ENCODE peak calls at places on chromosomes 3 and 15, in nine cellular contexts. M is lung, H is A673, C is adrenal gland, T is iPS DF 6.9, K is A549, E is GM23338, W is cardiac muscle cell, R is heart right ventricle. Q is an unnamed sample.

GRCh38 chr15:77819841-77820728 is 187.4 kb upstream of the LINGO1 start:
- DNase-seq in M (no peak), T (no peak), E (peak), K (peak), H (peak), W (peak), R (no peak), C (no peak), Q (no peak)

GRCh38 chr3:24401811-24402185 is 92.9 kb downstream of the THRB start:
- DNase-seq in C (no peak), R (no peak), M (no peak), W (no peak), K (no peak), T (no peak), H (no peak), E (no peak), Q (no peak)

GRCh38 chr15:77312523-77312922 is 107.4 kb downstream of the PEAK1 start:
- DNase-seq in C (no peak), H (no peak), R (no peak), E (no peak), T (no peak), M (no peak), W (no peak), K (peak), Q (no peak)

GRCh38 chr3:5187920-5188418 is 462 bp downstream of the EDEM1 start:
- DNase-seq in R (peak), T (no peak), H (peak), E (peak), M (no peak), W (peak), C (peak), K (peak), Q (peak)

GRCh38 chr3:62323241-62323640 is 50.1 kb downstream of the FEZF2 start:
- DNase-seq in M (no peak), T (no peak), H (no peak), C (no peak), W (no peak), R (no peak), E (no peak), K (no peak), Q (no peak)

GRCh38 chr3:150765949-150766720 is 3.2 kb upstream of the SIAH2 start:
- DNase-seq in C (no peak), T (no peak), H (no peak), M (no peak), R (no peak), W (peak), K (no peak), E (peak), Q (no peak)

GRCh38 chr3:136946978-136947377 is 10.8 kb upstream of the IL20RB start:
- DNase-seq in K (no peak), E (no peak), W (no peak), H (no peak), T (no peak), M (no peak), R (no peak), C (no peak), Q (no peak)

GRCh38 chr3:20080956-20081554 is 40.8 kb downstream of the KAT2B start:
- DNase-seq in H (no peak), W (no peak), R (peak), E (no peak), T (no peak), M (peak), K (peak), C (peak), Q (no peak)

GRCh38 chr15:40233727-40234577 is 4.9 kb upstream of the PAK6 start:
- DNase-seq in K (no peak), T (no peak), W (no peak), C (no peak), M (no peak), R (no peak), E (no peak), H (no peak), Q (no peak)

GRCh38 chr15:75123395-75123794 is 78.3 kb upstream of the C15orf39 start:
- DNase-seq in K (peak), H (no peak), T (no peak), E (no peak), W (peak), R (no peak), M (no peak), C (no peak), Q (no peak)

GRCh38 chr3:126340943-126341754 is 16.1 kb downstream of the KLF15 start:
- DNase-seq in T (no peak), M (no peak), R (no peak), E (no peak), K (no peak), H (no peak), W (no peak), C (no peak), Q (no peak)

GRCh38 chr3:134350861-134351311 is 23.4 kb downstream of the AMOTL2 start:
- DNase-seq in H (no peak), T (no peak), W (no peak), C (no peak), E (no peak), R (no peak), M (peak), K (no peak), Q (no peak)

GRCh38 chr3:120497318-120497717 is 46.5 kb upstream of the FSTL1 start:
- DNase-seq in C (no peak), W (peak), K (no peak), R (peak), H (peak), M (no peak), T (no peak), E (no peak), Q (no peak)

GRCh38 chr3:30167511-30168135 is 438.8 kb upstream of the TGFBR2 start:
- DNase-seq in R (no peak), K (no peak), T (no peak), C (no peak), W (no peak), H (peak), M (no peak), E (no peak), Q (no peak)

GRCh38 chr15:94234300-94234699 is 2.9 kb downstream of the MCTP2 start:
- DNase-seq in M (peak), H (no peak), R (no peak), K (no peak), T (no peak), E (no peak), C (no peak), W (peak), Q (no peak)
- H3K27ac ChIP-seq in M (peak), H (no peak), R (no peak), K (no peak), T (no peak), E (no peak), C (no peak), W (no peak), Q (no peak)

GRCh38 chr15:91940466-91941381 is 87.2 kb downstream of the SLCO3A1 start:
- DNase-seq in K (no peak), C (no peak), H (no peak), M (peak), R (no peak), E (peak), T (no peak), W (no peak), Q (no peak)
- H3K4me3 ChIP-seq in K (no peak), C (no peak), H (no peak), M (no peak), R (no peak), E (no peak), T (no peak), W (no peak), Q (no peak)

GRCh38 chr3:197802505-197803459 is 11.7 kb downstream of the LRCH3 start:
- DNase-seq in T (no peak), E (peak), H (peak), C (no peak), K (no peak), R (no peak), W (no peak), M (no peak), Q (peak)

GRCh38 chr3:197811343-197811742 is 20.3 kb downstream of the LRCH3 start:
- DNase-seq in C (peak), H (peak), M (no peak), T (no peak), R (peak), E (no peak), W (peak), K (no peak), Q (no peak)

GRCh38 chr3:197810901-197811300 is 19.8 kb downstream of the LRCH3 start:
- DNase-seq in E (no peak), R (no peak), C (no peak), H (no peak), M (no peak), W (no peak), T (no peak), K (no peak), Q (no peak)

GRCh38 chr3:197809356-197810020 is 18.4 kb downstream of the LRCH3 start:
- DNase-seq in E (no peak), W (peak), T (no peak), C (no peak), M (no peak), H (no peak), K (no peak), R (no peak), Q (no peak)

DNA sequence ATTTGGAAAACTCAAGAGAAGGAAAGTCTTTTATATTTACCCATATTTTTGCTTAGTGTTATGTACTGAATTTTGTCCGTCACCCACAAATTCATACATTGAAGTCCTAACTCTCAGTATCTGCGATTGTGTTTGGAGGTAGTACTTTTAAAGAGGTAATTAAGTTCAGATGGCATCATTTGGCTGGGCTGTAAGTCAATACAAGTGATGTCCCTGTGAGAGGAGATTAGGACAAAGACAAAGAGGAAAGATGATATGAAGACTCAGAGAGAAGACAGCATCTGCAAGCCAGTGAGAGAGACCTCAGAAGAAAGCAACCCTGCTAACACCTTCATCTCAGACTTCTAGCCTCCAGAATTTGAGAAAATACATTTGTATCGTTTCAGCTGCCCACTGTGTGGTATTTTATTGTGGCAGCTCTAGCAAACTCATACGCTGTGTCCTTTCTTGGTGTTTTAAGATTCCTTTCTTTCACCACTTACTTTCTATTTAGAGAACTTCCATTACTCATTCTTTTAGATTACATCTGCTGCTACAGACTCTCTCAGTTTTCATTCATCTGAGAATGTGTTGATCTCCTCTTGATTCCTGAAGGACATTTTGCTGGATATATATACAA is 17.0 kb downstream of the LRCH3 start:
- DNase-seq in W (peak), H (no peak), R (no peak), K (no peak), E (no peak), M (no peak), T (no peak), C (no peak), Q (no peak)
- H3K27ac ChIP-seq in W (peak), H (peak), R (no peak), K (no peak), E (peak), M (no peak), T (no peak), C (no peak), Q (no peak)

GRCh38 chr3:125119752-125120369 is 64.1 kb upstream of the HEG1 start:
- DNase-seq in W (peak), K (no peak), H (no peak), E (no peak), C (no peak), T (no peak), R (no peak), M (no peak), Q (peak)
- H3K4me3 ChIP-seq in W (no peak), K (no peak), H (no peak), E (peak), C (no peak), T (peak), R (no peak), M (no peak), Q (no peak)

DNA sequence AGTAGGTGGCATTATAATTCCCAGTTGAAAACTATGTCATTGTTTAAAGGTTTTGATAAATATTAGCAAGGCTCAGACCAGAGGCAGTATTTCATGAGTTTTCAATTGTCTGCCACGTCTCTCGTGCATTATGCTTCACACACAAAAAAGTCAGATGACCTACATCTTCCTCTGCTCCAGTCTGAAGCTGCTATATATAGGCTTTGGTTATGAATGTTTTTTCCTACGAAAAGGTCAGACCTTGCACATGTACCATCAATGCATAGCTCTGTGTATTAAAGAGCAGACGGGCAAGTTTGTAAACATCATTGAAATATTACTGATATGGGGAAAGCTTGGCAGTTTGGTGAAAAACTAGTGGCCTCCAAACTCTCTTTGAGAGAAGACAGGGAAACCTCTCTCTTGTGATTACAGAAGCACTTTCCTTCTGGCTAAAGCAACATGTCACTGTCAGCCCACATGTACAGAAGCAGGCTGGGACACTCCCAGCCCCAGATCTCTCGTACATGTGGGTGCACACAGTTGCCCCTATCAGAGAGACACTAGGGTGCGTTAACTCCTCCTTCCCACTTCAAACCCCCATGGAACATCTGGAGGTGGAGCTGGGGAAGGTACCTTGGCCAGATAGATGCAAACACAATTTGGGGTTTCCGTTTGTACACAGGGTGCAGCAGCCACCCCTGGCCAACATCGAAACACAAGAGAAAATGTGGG is 184.0 kb upstream of the BCL6 start:
- DNase-seq in W (no peak), M (no peak), C (no peak), E (no peak), T (no peak), H (no peak), K (no peak), R (no peak), Q (no peak)
- H3K27ac ChIP-seq in W (no peak), M (no peak), C (no peak), E (no peak), T (no peak), H (no peak), K (no peak), R (peak), Q (no peak)

DNA sequence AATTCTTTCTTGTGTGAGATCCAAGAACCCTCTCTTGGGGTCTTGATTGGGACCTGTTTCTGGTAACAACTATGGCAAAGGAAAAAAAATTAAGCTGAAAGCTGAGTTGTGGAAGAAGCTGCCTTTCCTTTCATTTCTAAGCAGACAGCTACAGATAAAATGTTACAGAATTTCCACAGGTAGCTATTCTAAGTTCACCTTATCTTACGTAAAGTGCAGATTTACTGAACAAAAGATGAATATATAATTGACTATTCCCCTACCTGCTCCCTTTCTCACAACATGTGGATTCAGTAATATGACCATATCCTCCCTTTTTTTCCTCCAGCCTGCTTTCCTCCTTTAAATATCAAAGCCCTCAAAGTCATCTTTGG is 36.6 kb downstream of the CLEC3B start:
- DNase-seq in M (no peak), R (no peak), K (no peak), C (no peak), T (no peak), W (no peak), E (no peak), H (no peak), Q (no peak)
- H3K4me3 ChIP-seq in M (no peak), R (no peak), K (no peak), C (no peak), T (no peak), W (no peak), E (no peak), H (no peak), Q (no peak)

GRCh38 chr3:37922721-37923575 is 61.3 kb downstream of the CTDSPL start:
- DNase-seq in M (peak), H (no peak), K (no peak), W (peak), C (peak), E (no peak), R (no peak), T (no peak), Q (no peak)

GRCh38 chr3:37926611-37927010 is 64.0 kb upstream of the VILL start:
- DNase-seq in R (no peak), T (no peak), W (peak), K (no peak), E (no peak), C (no peak), M (no peak), H (no peak), Q (no peak)

GRCh38 chr3:37924453-37924852 is 62.8 kb downstream of the CTDSPL start:
- DNase-seq in K (no peak), M (no peak), E (no peak), H (no peak), W (no peak), C (no peak), R (no peak), T (no peak), Q (no peak)

GRCh38 chr3:37923576-37923926 is 61.9 kb downstream of the CTDSPL start:
- DNase-seq in H (no peak), M (no peak), C (no peak), T (no peak), R (no peak), K (no peak), E (no peak), W (no peak), Q (no peak)

DNA sequence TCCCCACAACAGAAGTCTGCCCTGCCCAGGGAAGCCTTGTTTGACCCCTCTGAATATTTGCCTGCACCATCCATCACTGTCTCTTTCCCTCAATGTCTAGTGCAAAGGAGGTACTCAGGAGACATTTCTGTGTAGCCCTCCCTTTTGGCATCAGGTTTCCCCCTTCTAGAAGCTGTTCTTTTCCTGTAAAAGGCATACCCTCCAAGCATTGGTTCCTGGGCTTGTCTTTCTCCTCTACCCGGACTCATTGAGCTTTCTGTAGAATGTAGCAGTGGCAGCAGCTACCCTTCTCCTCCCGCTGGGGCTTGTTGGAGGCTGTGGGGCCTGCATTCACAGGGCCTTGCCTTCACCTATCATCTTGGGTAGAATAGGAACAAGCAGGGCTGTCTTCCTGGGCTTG is 63.5 kb downstream of the CTDSPL start:
- DNase-seq in R (no peak), E (no peak), W (no peak), H (no peak), K (no peak), C (no peak), T (no peak), M (no peak), Q (no peak)
- H3K27ac ChIP-seq in R (no peak), E (peak), W (peak), H (no peak), K (no peak), C (no peak), T (no peak), M (peak), Q (no peak)

GRCh38 chr3:144055604-144056003 is 84.0 kb downstream of the DIPK2A start:
- DNase-seq in E (no peak), R (no peak), K (no peak), W (peak), T (no peak), M (no peak), H (no peak), C (no peak), Q (no peak)

GRCh38 chr3:144054766-144055165 is 83.1 kb downstream of the DIPK2A start:
- DNase-seq in C (no peak), T (no peak), K (no peak), E (no peak), M (no peak), H (no peak), R (no peak), W (no peak), Q (no peak)

GRCh38 chr3:144060881-144061280 is 89.3 kb downstream of the DIPK2A start:
- DNase-seq in H (no peak), W (no peak), E (no peak), K (no peak), T (no peak), M (no peak), C (no peak), R (no peak), Q (no peak)

GRCh38 chr3:144059481-144059880 is 87.9 kb downstream of the DIPK2A start:
- DNase-seq in H (no peak), M (no peak), C (no peak), W (no peak), K (no peak), T (no peak), E (no peak), R (no peak), Q (no peak)

GRCh38 chr3:144058713-144059112 is 87.1 kb downstream of the DIPK2A start:
- DNase-seq in C (no peak), K (no peak), E (no peak), M (no peak), W (no peak), H (no peak), R (no peak), T (no peak), Q (no peak)
- H3K4me3 ChIP-seq in C (no peak), K (no peak), E (no peak), M (no peak), W (no peak), H (no peak), R (no peak), T (no peak), Q (no peak)

GRCh38 chr15:82043726-82044372 is 2.0 kb downstream of the MEX3B start:
- DNase-seq in K (no peak), M (no peak), T (no peak), W (peak), R (no peak), C (no peak), H (no peak), E (peak), Q (no peak)

GRCh38 chr15:82040395-82040794 is 5.4 kb downstream of the MEX3B start:
- DNase-seq in C (no peak), T (no peak), H (no peak), W (no peak), R (no peak), M (no peak), E (no peak), K (no peak), Q (no peak)

GRCh38 chr15:82043130-82043673 is 2.6 kb downstream of the MEX3B start:
- DNase-seq in W (no peak), H (no peak), C (no peak), R (no peak), E (peak), T (no peak), M (no peak), K (no peak), Q (no peak)

GRCh38 chr15:82039871-82040270 is 5.9 kb downstream of the MEX3B start:
- DNase-seq in R (no peak), C (no peak), E (no peak), W (no peak), H (no peak), T (no peak), K (no peak), M (no peak), Q (no peak)

GRCh38 chr15:82040862-82041261 is 5.0 kb downstream of the MEX3B start:
- DNase-seq in H (no peak), W (no peak), T (no peak), M (peak), K (no peak), R (no peak), C (no peak), E (peak), Q (no peak)
- H3K27ac ChIP-seq in H (no peak), W (no peak), T (no peak), M (no peak), K (no peak), R (no peak), C (no peak), E (no peak), Q (no peak)

Q was measured in CD4-positive, CD25-positive, alpha-beta regulatory T cell.